ENCODE peak calls at places on chromosomes 12 and 14, in ten cellular contexts. K is heart left ventricle, P is spleen, G is dorsolateral prefrontal cortex, U is psoas muscle, T is H1, J is neuronal stem cell, W is IMR-90, O is tibial artery, L is OCI-LY7. R is an unnamed sample.

GRCh38 chr14:57435923-57436322 is 45.5 kb downstream of the NAA30 start:
- DNase-seq in K (no peak), P (no peak), G (no peak), U (no peak), T (no peak), J (no peak), W (no peak), O (no peak), L (no peak), R (no peak)

GRCh38 chr12:14399871-14400270 is 34.4 kb downstream of the ATF7IP start:
- DNase-seq in K (no peak), P (no peak), G (no peak), U (no peak), T (no peak), J (no peak), W (peak), O (no peak), L (no peak), R (no peak)

GRCh38 chr12:3206536-3207072 is 129.4 kb downstream of the TSPAN9 start:
- DNase-seq in K (no peak), P (no peak), G (no peak), U (no peak), T (no peak), J (no peak), W (no peak), O (no peak), L (no peak), R (no peak)

GRCh38 chr12:84661732-84662326 is 250.8 kb downstream of the SLC6A15 start:
- DNase-seq in K (no peak), P (no peak), G (no peak), U (no peak), T (no peak), J (no peak), W (peak), O (no peak), L (no peak), R (no peak)

GRCh38 chr12:66813137-66813867 is 134.4 kb upstream of the GRIP1 start:
- DNase-seq in K (no peak), P (no peak), G (no peak), U (no peak), T (no peak), J (no peak), W (no peak), O (no peak), L (peak), R (no peak)

GRCh38 chr14:64966976-64967375 is 5.2 kb downstream of the RAB15 start:
- DNase-seq in K (no peak), P (no peak), G (no peak), U (no peak), T (no peak), J (no peak), W (no peak), O (no peak), L (no peak), R (no peak)

GRCh38 chr14:88194531-88194930 is 128.5 kb downstream of the KCNK10 start:
- DNase-seq in K (no peak), P (no peak), G (no peak), U (no peak), T (no peak), J (no peak), W (no peak), O (no peak), L (no peak), R (no peak)

GRCh38 chr14:94113908-94114588 is 3.5 kb downstream of the IFI27 start:
- DNase-seq in K (no peak), P (no peak), G (no peak), U (no peak), T (no peak), J (no peak), W (peak), O (no peak), L (no peak), R (no peak)

GRCh38 chr12:120485914-120486881 is 9.7 kb upstream of the DYNLL1 start:
- DNase-seq in K (no peak), P (no peak), G (no peak), U (no peak), T (no peak), J (no peak), W (no peak), O (no peak), L (no peak), R (no peak)

GRCh38 chr12:105915997-105916697 is 222.6 kb downstream of the NUAK1 start:
- DNase-seq in K (no peak), P (no peak), G (no peak), U (no peak), T (no peak), J (no peak), W (peak), O (no peak), L (no peak), R (no peak)

GRCh38 chr12:87793134-87793533 is 236.1 kb downstream of the C12orf50 start:
- DNase-seq in K (no peak), P (no peak), G (no peak), U (no peak), T (no peak), J (no peak), W (peak), O (no peak), L (no peak), R (no peak)

GRCh38 chr14:23483216-23483854 is 13.8 kb downstream of the NGDN start:
- DNase-seq in K (no peak), P (no peak), G (peak), U (no peak), T (no peak), J (peak), W (peak), O (no peak), L (peak), R (peak)

GRCh38 chr12:49121047-49121696 is 10.0 kb downstream of the TUBA1B start:
- DNase-seq in K (no peak), P (no peak), G (peak), U (no peak), T (peak), J (peak), W (peak), O (peak), L (peak), R (peak)

GRCh38 chr14:101598159-101598558 is 36.9 kb downstream of the DIO3 start:
- DNase-seq in K (no peak), P (no peak), G (peak), U (no peak), T (no peak), J (no peak), W (no peak), O (no peak), L (no peak), R (no peak)

GRCh38 chr14:64971890-64972785 is at the start of gene RAB15:
- DNase-seq in K (peak), P (peak), G (no peak), U (peak), T (no peak), J (no peak), W (peak), O (no peak), L (peak), R (no peak)

GRCh38 chr14:90574640-90575131 is 177.9 kb downstream of the CALM1 start:
- DNase-seq in K (peak), P (peak), G (no peak), U (peak), T (no peak), J (no peak), W (no peak), O (no peak), L (no peak), R (peak)
- H3K27ac ChIP-seq in K (peak), P (no peak), G (peak), U (peak), T (no peak), J (no peak), W (no peak), O (no peak), L (no peak), R (peak)

GRCh38 chr14:68695326-68695768 is 97.5 kb downstream of the ZFP36L1 start:
- DNase-seq in K (no peak), P (no peak), G (no peak), U (peak), T (no peak), J (no peak), W (peak), O (peak), L (no peak), R (no peak)

GRCh38 chr14:68692216-68692615 is 100.7 kb downstream of the ZFP36L1 start:
- DNase-seq in K (no peak), P (no peak), G (no peak), U (no peak), T (no peak), J (no peak), W (no peak), O (peak), L (no peak), R (no peak)

GRCh38 chr14:68692916-68693771 is 99.7 kb downstream of the ZFP36L1 start:
- DNase-seq in K (no peak), P (no peak), G (no peak), U (no peak), T (no peak), J (no peak), W (peak), O (peak), L (no peak), R (no peak)

GRCh38 chr14:68694516-68695235 is 98.2 kb downstream of the ZFP36L1 start:
- DNase-seq in K (no peak), P (no peak), G (no peak), U (no peak), T (no peak), J (no peak), W (peak), O (peak), L (no peak), R (no peak)

DNA sequence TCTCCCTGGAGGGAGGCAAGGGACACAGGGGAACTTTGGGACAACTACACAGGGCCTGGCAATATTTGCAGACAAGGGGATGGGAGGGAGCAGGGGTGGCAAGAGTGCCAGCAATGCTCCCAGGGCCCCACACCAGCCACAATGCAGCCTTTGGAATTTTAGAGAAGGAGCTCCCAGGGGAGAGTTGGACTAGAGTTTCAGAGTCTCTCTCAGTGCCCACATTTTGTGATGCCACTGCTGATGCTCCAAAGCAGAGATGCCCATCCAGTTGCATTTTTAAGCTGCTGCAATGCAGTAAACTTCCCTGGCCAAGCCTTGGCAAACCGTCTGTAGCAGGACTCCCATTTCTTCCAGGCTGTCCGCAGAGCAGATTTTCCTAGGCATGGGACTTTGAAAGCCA is 98.9 kb downstream of the ZFP36L1 start:
- DNase-seq in K (no peak), P (no peak), G (no peak), U (no peak), T (no peak), J (no peak), W (no peak), O (peak), L (no peak), R (no peak)
- H3K27ac ChIP-seq in K (no peak), P (no peak), G (no peak), U (no peak), T (no peak), J (no peak), W (no peak), O (peak), L (no peak), R (no peak)

DNA sequence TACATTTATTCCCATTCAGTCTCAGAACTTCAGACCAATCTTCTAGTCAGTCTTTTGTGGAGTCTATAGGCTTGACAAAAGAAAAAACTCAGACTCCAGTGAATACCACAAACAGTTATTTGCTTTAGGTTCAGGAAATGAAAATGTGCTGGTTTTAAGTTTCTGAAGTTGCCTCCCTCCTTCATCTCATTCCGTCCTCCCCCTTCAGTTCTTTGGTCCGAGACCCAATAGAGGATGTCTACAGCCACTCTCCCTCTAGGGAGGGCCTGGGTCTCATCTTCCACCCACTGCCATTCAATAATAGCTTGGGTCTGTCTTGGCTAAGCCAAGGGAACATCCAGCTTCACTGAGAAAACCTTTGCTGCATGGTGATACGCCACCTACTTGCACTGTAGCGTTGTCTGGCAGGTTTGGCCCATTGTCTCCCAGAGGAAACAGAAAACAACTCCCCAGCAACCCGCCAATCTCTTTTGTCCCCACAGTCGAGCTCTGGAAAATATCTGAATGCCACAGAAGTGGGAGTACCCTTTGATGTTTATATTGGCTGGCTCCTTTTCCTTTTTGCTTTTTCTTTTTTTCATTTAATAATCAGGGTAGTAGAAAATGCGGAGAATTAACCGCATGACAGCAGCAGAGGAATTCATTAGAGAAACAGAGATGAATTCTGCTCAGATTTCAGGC is 380.0 kb downstream of the RAD51B start:
- DNase-seq in K (no peak), P (no peak), G (no peak), U (no peak), T (peak), J (peak), W (no peak), O (peak), L (no peak), R (no peak)
- H3K27ac ChIP-seq in K (peak), P (peak), G (no peak), U (peak), T (no peak), J (peak), W (no peak), O (peak), L (no peak), R (no peak)

GRCh38 chr14:97705107-97705506 is 907.9 kb downstream of the VRK1 start:
- DNase-seq in K (no peak), P (no peak), G (no peak), U (no peak), T (no peak), J (no peak), W (no peak), O (no peak), L (no peak), R (no peak)

GRCh38 chr14:97704316-97704715 is 907.1 kb downstream of the VRK1 start:
- DNase-seq in K (no peak), P (no peak), G (no peak), U (no peak), T (no peak), J (no peak), W (no peak), O (no peak), L (no peak), R (no peak)

GRCh38 chr14:97707603-97708002 is 910.4 kb downstream of the VRK1 start:
- DNase-seq in K (no peak), P (no peak), G (no peak), U (no peak), T (no peak), J (no peak), W (no peak), O (no peak), L (no peak), R (no peak)

GRCh38 chr14:97706814-97707213 is 909.6 kb downstream of the VRK1 start:
- DNase-seq in K (no peak), P (no peak), G (no peak), U (no peak), T (no peak), J (no peak), W (no peak), O (no peak), L (no peak), R (no peak)

GRCh38 chr14:97705976-97706375 is 908.8 kb downstream of the VRK1 start:
- DNase-seq in K (no peak), P (no peak), G (no peak), U (no peak), T (no peak), J (no peak), W (no peak), O (no peak), L (no peak), R (no peak)
- H3K27ac ChIP-seq in K (no peak), P (peak), G (no peak), U (no peak), T (no peak), J (no peak), W (no peak), O (no peak), L (no peak), R (no peak)

DNA sequence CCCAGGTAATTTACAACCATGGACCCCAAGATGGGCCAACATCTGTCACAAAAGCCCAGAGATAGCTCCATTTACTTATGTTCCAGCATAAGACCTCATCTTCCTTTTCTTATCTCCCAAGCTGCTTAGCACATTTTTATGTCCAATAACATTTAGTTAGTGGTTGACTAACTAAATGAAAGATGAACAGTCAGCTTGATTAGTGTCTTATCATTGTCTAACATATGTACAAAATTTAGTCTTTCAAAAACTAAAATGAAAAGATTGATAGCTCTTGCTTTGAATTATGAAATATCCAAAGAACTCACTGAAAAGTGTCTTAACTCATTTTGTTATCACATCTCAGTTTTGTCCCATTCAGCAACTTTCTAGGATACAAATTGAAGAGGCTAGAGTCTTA is 163.1 kb upstream of the EGLN3 start:
- DNase-seq in K (no peak), P (no peak), G (no peak), U (no peak), T (no peak), J (no peak), W (no peak), O (no peak), L (no peak), R (no peak)
- H3K27ac ChIP-seq in K (no peak), P (no peak), G (no peak), U (no peak), T (no peak), J (no peak), W (no peak), O (no peak), L (no peak), R (no peak)

R was measured in substantia nigra.